ENCODE peak calls at places on chromosome 14, in five cellular contexts. S, Z, W, Q and D are unnamed samples. For H3K4me1, the result is how much of the 10 kb centered on the place peaks cover.

GRCh38 chr14:53850714-53851296 is 105.8 kb downstream of the BMP4 start:
- DNase-seq in Q (no peak), S (no peak), Z (no peak), W (peak), D (no peak)

GRCh38 chr14:100417466-100417865 is 94.3 kb downstream of the SLC25A47 start:
- DNase-seq in Q (no peak), Z (no peak), W (peak), S (no peak), D (no peak)

GRCh38 chr14:93095742-93096510 is 19.8 kb downstream of the ITPK1 start:
- DNase-seq in S (no peak), W (no peak), Z (no peak), Q (no peak), D (no peak)

GRCh38 chr14:101357038-101357437 is 204.3 kb upstream of the DIO3 start:
- DNase-seq in S (no peak), Q (no peak), W (no peak), Z (no peak), D (no peak)

GRCh38 chr14:22276913-22277816 is 311.9 kb downstream of the DAD1 start:
- DNase-seq in S (no peak), Z (no peak), W (peak), Q (peak), D (no peak)

GRCh38 chr14:35760143-35760542 is 49.0 kb downstream of the RALGAPA1 start:
- DNase-seq in Q (no peak), Z (no peak), S (no peak), W (no peak), D (no peak)

GRCh38 chr14:65949711-65950516 is 536.3 kb upstream of the CCDC196 start:
- DNase-seq in Q (no peak), S (no peak), W (peak), Z (peak), D (peak)

GRCh38 chr14:91854327-91854934 is 12.9 kb downstream of the TC2N start:
- DNase-seq in S (no peak), Q (no peak), W (no peak), Z (no peak), D (no peak)

GRCh38 chr14:98408713-98409112 is 863.3 kb downstream of the BCL11B start:
- DNase-seq in Q (no peak), S (no peak), Z (no peak), W (no peak), D (no peak)

GRCh38 chr14:106848330-106849121 is 1322.1 kb downstream of the TMEM121 start:
- DNase-seq in S (no peak), Q (peak), W (no peak), Z (no peak), D (no peak)

GRCh38 chr14:40354754-40355153 is 922.5 kb upstream of the FBXO33 start:
- DNase-seq in S (no peak), Z (no peak), Q (no peak), W (no peak), D (no peak)

GRCh38 chr14:22838631-22839041 is 2.3 kb downstream of the MMP14 start:
- DNase-seq in S (no peak), Q (no peak), Z (peak), W (peak), D (no peak)

GRCh38 chr14:47227051-47227600 is 448.3 kb downstream of the MDGA2 start:
- DNase-seq in Z (no peak), W (no peak), Q (no peak), S (no peak), D (no peak)

GRCh38 chr14:59346796-59347510 is 118.2 kb downstream of the GPR135 start:
- DNase-seq in W (peak), S (no peak), Z (no peak), Q (no peak), D (no peak)

GRCh38 chr14:65976771-65977170 is 509.4 kb upstream of the CCDC196 start:
- DNase-seq in S (no peak), W (no peak), Q (no peak), Z (no peak), D (no peak)

GRCh38 chr14:104104006-104104901 is 18.8 kb downstream of the ASPG start:
- DNase-seq in Q (no peak), Z (peak), W (no peak), S (no peak), D (peak)

GRCh38 chr14:22882529-22883190 is 362 bp upstream of the REM2 start:
- DNase-seq in W (peak), Q (peak), Z (no peak), S (no peak), D (no peak)

GRCh38 chr14:96911499-96912130 is 114.4 kb downstream of the VRK1 start:
- DNase-seq in Q (no peak), W (no peak), Z (no peak), S (no peak), D (no peak)

GRCh38 chr14:54186821-54187365 is 209.9 kb upstream of the CDKN3 start:
- DNase-seq in W (no peak), S (no peak), Z (no peak), Q (no peak), D (no peak)

GRCh38 chr14:102809870-102810269 is 32.6 kb downstream of the TRAF3 start:
- DNase-seq in Z (no peak), Q (no peak), S (no peak), W (no peak), D (no peak)

GRCh38 chr14:90508536-90509254 is 111.9 kb downstream of the CALM1 start:
- DNase-seq in W (no peak), S (no peak), Z (no peak), Q (no peak), D (no peak)

GRCh38 chr14:49999216-49999761 is 106.4 kb downstream of the ARF6 start:
- DNase-seq in Q (peak), S (peak), Z (peak), W (peak), D (no peak)

GRCh38 chr14:102655154-102655553 is 62.7 kb downstream of the RCOR1 start:
- DNase-seq in S (no peak), Q (no peak), W (peak), Z (no peak), D (no peak)

GRCh38 chr14:68939893-68940613 is 39.0 kb downstream of the ACTN1 start:
- DNase-seq in Q (no peak), Z (no peak), W (peak), S (no peak), D (peak)
- H3K4me1 ChIP-seq in Q (under half), Z (half or more), W (half or more), S (half or more), D (half or more)

GRCh38 chr14:77110286-77110685 is 12.2 kb downstream of the CIPC start:
- DNase-seq in Z (no peak), S (no peak), Q (no peak), W (no peak), D (no peak)

GRCh38 chr14:77106666-77107065 is 8.6 kb downstream of the CIPC start:
- DNase-seq in Q (no peak), S (no peak), W (no peak), Z (no peak), D (no peak)

GRCh38 chr14:77107228-77107627 is 9.2 kb downstream of the CIPC start:
- DNase-seq in Z (no peak), W (no peak), S (no peak), Q (no peak), D (no peak)

GRCh38 chr14:77109656-77110055 is 11.6 kb downstream of the CIPC start:
- DNase-seq in Z (no peak), Q (no peak), W (no peak), S (no peak), D (no peak)

DNA sequence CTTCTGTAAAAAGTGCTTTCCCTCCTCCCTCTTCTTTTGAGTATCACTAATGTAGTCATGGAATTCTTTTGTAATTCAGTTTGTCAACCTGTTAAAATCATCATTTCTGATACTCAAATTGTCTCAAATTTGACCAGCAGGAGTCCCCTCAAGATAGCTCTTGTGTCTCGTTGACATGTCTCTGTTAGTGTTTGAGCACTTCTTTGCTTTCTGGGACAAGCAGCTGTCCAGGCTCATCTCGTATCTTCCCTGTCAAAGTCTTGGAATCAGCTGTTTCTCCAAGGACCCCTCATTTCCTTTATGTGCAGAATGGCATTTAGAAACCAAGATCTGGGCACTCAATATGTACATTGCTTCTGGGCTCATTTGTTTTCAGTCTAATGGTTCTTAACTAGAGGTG is 10.7 kb downstream of the CIPC start:
- DNase-seq in Z (no peak), W (no peak), Q (peak), S (no peak), D (no peak)
- H3K4me1 ChIP-seq in Z (under half), W (under half), Q (under half), S (under half), D (under half)

DNA sequence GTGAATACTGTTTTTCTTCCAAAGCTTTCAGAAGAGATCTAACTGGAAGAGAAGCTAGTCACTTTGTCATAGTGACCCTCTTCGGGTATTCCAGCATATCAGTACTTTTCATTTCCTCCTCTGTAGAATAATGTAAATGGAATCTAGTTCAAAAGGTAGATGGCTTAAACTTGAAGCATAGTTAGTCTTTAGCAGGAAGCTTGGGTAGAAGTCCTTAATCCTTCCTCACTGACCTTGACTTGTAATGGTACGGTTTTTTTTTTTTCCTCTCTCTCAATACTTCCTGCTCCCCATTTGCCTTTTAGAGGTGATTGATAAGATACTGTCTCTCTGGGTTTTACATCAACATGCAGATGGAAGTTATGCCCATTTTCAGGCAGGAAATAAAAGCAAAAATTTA is 1.7 kb downstream of the FBXO34 start:
- DNase-seq in S (no peak), Z (no peak), Q (no peak), W (no peak), D (no peak)
- H3K4me1 ChIP-seq in S (under half), Z (under half), Q (half or more), W (under half), D (under half)

GRCh38 chr14:105484997-105485393 is 1.7 kb upstream of the CRIP1 start:
- DNase-seq in W (no peak), Q (no peak), Z (no peak), S (no peak), D (no peak)
- H3K4me1 ChIP-seq in W (under half), Q (under half), Z (half or more), S (half or more), D (under half)

GRCh38 chr14:74595006-74595735 is 16.9 kb downstream of the LTBP2 start:
- DNase-seq in Z (no peak), Q (no peak), S (no peak), W (peak), D (no peak)
- H3K4me1 ChIP-seq in Z (half or more), Q (under half), S (under half), W (half or more), D (under half)

GRCh38 chr14:105201156-105201927 is 20.2 kb upstream of the NUDT14 start:
- DNase-seq in Z (no peak), Q (no peak), S (no peak), W (no peak), D (no peak)
- H3K4me1 ChIP-seq in Z (half or more), Q (under half), S (under half), W (under half), D (under half)

DNA sequence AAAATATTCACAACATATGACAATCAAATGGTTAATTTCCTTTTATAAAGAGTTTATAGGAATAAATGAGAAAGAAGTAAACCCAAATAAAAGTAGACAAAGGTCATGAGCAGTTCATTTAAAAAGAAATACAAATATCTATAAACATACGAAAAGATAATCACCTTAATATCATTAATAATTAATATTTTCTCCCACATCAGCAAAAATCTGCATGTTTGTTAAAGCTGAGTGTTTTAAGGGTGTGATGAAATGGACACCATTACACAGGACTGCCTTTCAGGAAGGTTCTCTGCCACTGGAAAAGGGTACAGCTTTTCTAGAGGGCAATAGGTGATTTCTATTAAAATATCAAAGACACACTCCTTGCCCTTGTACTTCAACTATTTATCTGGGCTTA is 14.7 kb upstream of the DHRS4 start:
- DNase-seq in S (no peak), W (no peak), Z (no peak), Q (no peak), D (no peak)
- H3K4me1 ChIP-seq in S (under half), W (under half), Z (under half), Q (under half), D (under half)

DNA sequence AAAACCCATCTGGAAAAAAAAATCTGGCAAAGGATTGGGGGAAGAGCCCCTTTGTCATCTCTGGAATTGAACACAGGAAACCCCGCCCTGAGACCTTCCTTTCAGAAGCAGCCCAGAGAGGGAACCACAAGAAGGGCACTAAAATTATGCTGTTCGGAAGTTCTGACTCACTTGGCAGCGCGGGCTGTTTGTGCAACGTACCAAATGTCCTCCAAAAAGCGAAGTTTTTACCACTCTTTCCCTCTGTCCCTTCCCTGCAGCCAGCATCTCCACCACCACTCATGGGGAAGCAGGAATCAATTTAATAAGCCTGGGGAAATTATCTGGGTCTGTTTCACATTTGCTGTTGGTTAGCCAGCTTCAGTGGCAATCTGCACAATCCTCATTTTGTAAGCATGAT is 3.2 kb upstream of the SYNE3 start:
- DNase-seq in S (peak), W (peak), Q (peak), Z (peak), D (peak)
- H3K4me1 ChIP-seq in S (under half), W (under half), Q (half or more), Z (half or more), D (half or more)